ENCODE peak calls at places on chromosomes 5 and 9, in five cellular contexts. One of them, this sample, is unnamed.

GRCh38 chr9:136185596-136185995 is 19.3 kb downstream of the LHX3 start:
- DNase-seq in left colon: no peak
- DNase-seq in amniotic epithelial cell: no peak
- DNase-seq in stimulated activated CD4-positive, alpha-beta T cell treated with anti-CD3 and anti-CD28 coated beads, TNF-alpha, amount 100 ng/mL, for 48 hours: no peak
- DNase-seq in nephron progenitor cell: no peak
- DNase-seq in this sample: no peak

GRCh38 chr5:79878721-79879336 is 112.2 kb downstream of the MTX3 start:
- DNase-seq in amniotic epithelial cell: no peak
- DNase-seq in stimulated activated CD4-positive, alpha-beta T cell treated with anti-CD3 and anti-CD28 coated beads, TNF-alpha, amount 100 ng/mL, for 48 hours: peak; percentile 9
- DNase-seq in nephron progenitor cell: no peak
- DNase-seq in left colon: no peak
- DNase-seq in this sample: no peak

GRCh38 chr5:160463775-160464465 is 42.3 kb downstream of the PTTG1 start:
- DNase-seq in nephron progenitor cell: no peak
- DNase-seq in stimulated activated CD4-positive, alpha-beta T cell treated with anti-CD3 and anti-CD28 coated beads, TNF-alpha, amount 100 ng/mL, for 48 hours: no peak
- DNase-seq in amniotic epithelial cell: peak; percentile 42
- DNase-seq in left colon: no peak
- DNase-seq in this sample: no peak

GRCh38 chr5:10120934-10121333 is 128.8 kb downstream of the ATPSCKMT start:
- DNase-seq in stimulated activated CD4-positive, alpha-beta T cell treated with anti-CD3 and anti-CD28 coated beads, TNF-alpha, amount 100 ng/mL, for 48 hours: no peak
- DNase-seq in left colon: no peak
- DNase-seq in amniotic epithelial cell: no peak
- DNase-seq in nephron progenitor cell: no peak
- DNase-seq in this sample: no peak

GRCh38 chr5:171420429-171421231 is 1.2 kb downstream of the FGF18 start:
- DNase-seq in nephron progenitor cell: peak; percentile 35
- DNase-seq in stimulated activated CD4-positive, alpha-beta T cell treated with anti-CD3 and anti-CD28 coated beads, TNF-alpha, amount 100 ng/mL, for 48 hours: no peak
- DNase-seq in amniotic epithelial cell: peak; percentile 78
- DNase-seq in left colon: peak; percentile 66
- DNase-seq in this sample: peak; percentile 90

GRCh38 chr5:142015781-142016533 is 3.1 kb upstream of the GNPDA1 start:
- DNase-seq in amniotic epithelial cell: peak; percentile 47
- DNase-seq in left colon: no peak
- DNase-seq in stimulated activated CD4-positive, alpha-beta T cell treated with anti-CD3 and anti-CD28 coated beads, TNF-alpha, amount 100 ng/mL, for 48 hours: no peak
- DNase-seq in nephron progenitor cell: no peak
- DNase-seq in this sample: no peak

GRCh38 chr9:74985041-74985440 is 32.3 kb upstream of the C9orf40 start:
- DNase-seq in stimulated activated CD4-positive, alpha-beta T cell treated with anti-CD3 and anti-CD28 coated beads, TNF-alpha, amount 100 ng/mL, for 48 hours: no peak
- DNase-seq in nephron progenitor cell: no peak
- DNase-seq in left colon: no peak
- DNase-seq in amniotic epithelial cell: no peak
- DNase-seq in this sample: no peak

GRCh38 chr5:68320094-68320986 is 104.8 kb downstream of the PIK3R1 start:
- DNase-seq in amniotic epithelial cell: no peak
- DNase-seq in nephron progenitor cell: no peak
- DNase-seq in left colon: peak; percentile 46
- DNase-seq in stimulated activated CD4-positive, alpha-beta T cell treated with anti-CD3 and anti-CD28 coated beads, TNF-alpha, amount 100 ng/mL, for 48 hours: no peak
- DNase-seq in this sample: no peak

GRCh38 chr5:561408-561807 is 37.2 kb upstream of the SLC9A3 start:
- DNase-seq in stimulated activated CD4-positive, alpha-beta T cell treated with anti-CD3 and anti-CD28 coated beads, TNF-alpha, amount 100 ng/mL, for 48 hours: no peak
- DNase-seq in amniotic epithelial cell: no peak
- DNase-seq in left colon: no peak
- DNase-seq in nephron progenitor cell: no peak
- DNase-seq in this sample: no peak

GRCh38 chr5:141872496-141873356 is 5.5 kb downstream of the PCDH1 start:
- DNase-seq in amniotic epithelial cell: peak; percentile 33
- DNase-seq in nephron progenitor cell: no peak
- DNase-seq in stimulated activated CD4-positive, alpha-beta T cell treated with anti-CD3 and anti-CD28 coated beads, TNF-alpha, amount 100 ng/mL, for 48 hours: no peak
- DNase-seq in left colon: no peak
- DNase-seq in this sample: peak; percentile 4

GRCh38 chr5:30572279-30572678 is 621.2 kb upstream of the CDH6 start:
- DNase-seq in stimulated activated CD4-positive, alpha-beta T cell treated with anti-CD3 and anti-CD28 coated beads, TNF-alpha, amount 100 ng/mL, for 48 hours: no peak
- DNase-seq in amniotic epithelial cell: peak; percentile 4
- DNase-seq in left colon: no peak
- DNase-seq in nephron progenitor cell: no peak
- DNase-seq in this sample: no peak

GRCh38 chr5:88190106-88190834 is 78.4 kb downstream of the TMEM161B start:
- DNase-seq in stimulated activated CD4-positive, alpha-beta T cell treated with anti-CD3 and anti-CD28 coated beads, TNF-alpha, amount 100 ng/mL, for 48 hours: no peak
- DNase-seq in amniotic epithelial cell: no peak
- DNase-seq in left colon: no peak
- DNase-seq in nephron progenitor cell: no peak
- DNase-seq in this sample: no peak

GRCh38 chr9:129885018-129885669 is 49.9 kb downstream of the USP20 start:
- DNase-seq in left colon: peak; percentile 76
- DNase-seq in amniotic epithelial cell: no peak
- DNase-seq in stimulated activated CD4-positive, alpha-beta T cell treated with anti-CD3 and anti-CD28 coated beads, TNF-alpha, amount 100 ng/mL, for 48 hours: no peak
- DNase-seq in nephron progenitor cell: no peak
- DNase-seq in this sample: no peak

GRCh38 chr9:131382850-131383729 is 10.8 kb upstream of the PRRC2B start:
- DNase-seq in left colon: no peak
- DNase-seq in amniotic epithelial cell: peak; percentile 84
- DNase-seq in stimulated activated CD4-positive, alpha-beta T cell treated with anti-CD3 and anti-CD28 coated beads, TNF-alpha, amount 100 ng/mL, for 48 hours: no peak
- DNase-seq in nephron progenitor cell: peak; percentile 56
- DNase-seq in this sample: peak; percentile 46

GRCh38 chr9:19965336-19965735 is 176.5 kb upstream of the SLC24A2 start:
- DNase-seq in amniotic epithelial cell: peak; percentile 35
- DNase-seq in nephron progenitor cell: no peak
- DNase-seq in stimulated activated CD4-positive, alpha-beta T cell treated with anti-CD3 and anti-CD28 coated beads, TNF-alpha, amount 100 ng/mL, for 48 hours: no peak
- DNase-seq in left colon: no peak
- DNase-seq in this sample: no peak

GRCh38 chr5:14250778-14251711 is 107.9 kb downstream of the TRIO start:
- DNase-seq in stimulated activated CD4-positive, alpha-beta T cell treated with anti-CD3 and anti-CD28 coated beads, TNF-alpha, amount 100 ng/mL, for 48 hours: no peak
- DNase-seq in amniotic epithelial cell: no peak
- DNase-seq in left colon: no peak
- DNase-seq in nephron progenitor cell: no peak
- DNase-seq in this sample: no peak

GRCh38 chr5:116355819-116356601 is 218.6 kb downstream of the SEMA6A start:
- DNase-seq in stimulated activated CD4-positive, alpha-beta T cell treated with anti-CD3 and anti-CD28 coated beads, TNF-alpha, amount 100 ng/mL, for 48 hours: no peak
- DNase-seq in amniotic epithelial cell: no peak
- DNase-seq in left colon: no peak
- DNase-seq in nephron progenitor cell: no peak
- DNase-seq in this sample: no peak

GRCh38 chr5:177290816-177291596 is 12.5 kb downstream of the RAB24 start:
- DNase-seq in left colon: no peak
- DNase-seq in stimulated activated CD4-positive, alpha-beta T cell treated with anti-CD3 and anti-CD28 coated beads, TNF-alpha, amount 100 ng/mL, for 48 hours: no peak
- DNase-seq in amniotic epithelial cell: no peak
- DNase-seq in nephron progenitor cell: no peak
- DNase-seq in this sample: no peak

GRCh38 chr9:103942652-103943051 is 151.5 kb upstream of the SMC2 start:
- DNase-seq in amniotic epithelial cell: no peak
- DNase-seq in nephron progenitor cell: no peak
- DNase-seq in left colon: peak; percentile 4
- DNase-seq in stimulated activated CD4-positive, alpha-beta T cell treated with anti-CD3 and anti-CD28 coated beads, TNF-alpha, amount 100 ng/mL, for 48 hours: no peak
- DNase-seq in this sample: no peak

GRCh38 chr9:19161257-19162025 is 34.1 kb upstream of the PLIN2 start:
- DNase-seq in left colon: no peak
- DNase-seq in stimulated activated CD4-positive, alpha-beta T cell treated with anti-CD3 and anti-CD28 coated beads, TNF-alpha, amount 100 ng/mL, for 48 hours: no peak
- DNase-seq in amniotic epithelial cell: peak; percentile 100
- DNase-seq in nephron progenitor cell: no peak
- DNase-seq in this sample: no peak

GRCh38 chr9:127194881-127195713 is 69.5 kb upstream of the GARNL3 start:
- DNase-seq in nephron progenitor cell: no peak
- DNase-seq in left colon: no peak
- DNase-seq in amniotic epithelial cell: no peak
- DNase-seq in stimulated activated CD4-positive, alpha-beta T cell treated with anti-CD3 and anti-CD28 coated beads, TNF-alpha, amount 100 ng/mL, for 48 hours: no peak
- DNase-seq in this sample: peak; percentile 9

GRCh38 chr5:79436224-79436623 is 77.7 kb downstream of the HOMER1 start:
- DNase-seq in left colon: no peak
- DNase-seq in amniotic epithelial cell: peak; percentile 90
- DNase-seq in stimulated activated CD4-positive, alpha-beta T cell treated with anti-CD3 and anti-CD28 coated beads, TNF-alpha, amount 100 ng/mL, for 48 hours: no peak
- DNase-seq in nephron progenitor cell: no peak
- DNase-seq in this sample: no peak

GRCh38 chr9:84296146-84296843 is 44.3 kb downstream of the SLC28A3 start:
- DNase-seq in amniotic epithelial cell: peak; percentile 72
- DNase-seq in stimulated activated CD4-positive, alpha-beta T cell treated with anti-CD3 and anti-CD28 coated beads, TNF-alpha, amount 100 ng/mL, for 48 hours: peak; percentile 15
- DNase-seq in nephron progenitor cell: no peak
- DNase-seq in left colon: peak; percentile 12
- DNase-seq in this sample: no peak

GRCh38 chr9:85630676-85631075 is 111.1 kb downstream of the AGTPBP1 start:
- DNase-seq in stimulated activated CD4-positive, alpha-beta T cell treated with anti-CD3 and anti-CD28 coated beads, TNF-alpha, amount 100 ng/mL, for 48 hours: no peak
- DNase-seq in amniotic epithelial cell: no peak
- DNase-seq in nephron progenitor cell: no peak
- DNase-seq in left colon: no peak
- DNase-seq in this sample: no peak

GRCh38 chr9:4298255-4299005 is 1.4 kb downstream of the GLIS3 start:
- DNase-seq in amniotic epithelial cell: no peak
- DNase-seq in nephron progenitor cell: peak; percentile 29
- DNase-seq in left colon: peak; percentile 62
- DNase-seq in stimulated activated CD4-positive, alpha-beta T cell treated with anti-CD3 and anti-CD28 coated beads, TNF-alpha, amount 100 ng/mL, for 48 hours: peak; percentile 8
- DNase-seq in this sample: peak; percentile 26

GRCh38 chr9:6843742-6844141 is 86.0 kb downstream of the KDM4C start:
- DNase-seq in amniotic epithelial cell: no peak
- DNase-seq in nephron progenitor cell: no peak
- DNase-seq in stimulated activated CD4-positive, alpha-beta T cell treated with anti-CD3 and anti-CD28 coated beads, TNF-alpha, amount 100 ng/mL, for 48 hours: no peak
- DNase-seq in left colon: no peak
- DNase-seq in this sample: no peak

GRCh38 chr5:141041427-141041785 is 9.8 kb upstream of the PCDHB1 start:
- DNase-seq in amniotic epithelial cell: no peak
- DNase-seq in nephron progenitor cell: no peak
- DNase-seq in stimulated activated CD4-positive, alpha-beta T cell treated with anti-CD3 and anti-CD28 coated beads, TNF-alpha, amount 100 ng/mL, for 48 hours: no peak
- DNase-seq in left colon: no peak
- DNase-seq in this sample: no peak

GRCh38 chr5:138018844-138019243 is 14.0 kb downstream of the FAM13B start:
- DNase-seq in amniotic epithelial cell: peak; percentile 54
- DNase-seq in nephron progenitor cell: no peak
- DNase-seq in left colon: no peak
- DNase-seq in stimulated activated CD4-positive, alpha-beta T cell treated with anti-CD3 and anti-CD28 coated beads, TNF-alpha, amount 100 ng/mL, for 48 hours: no peak
- DNase-seq in this sample: no peak

GRCh38 chr5:143001764-143002351 is 231.7 kb downstream of the ARHGAP26 start:
- DNase-seq in amniotic epithelial cell: peak; percentile 53
- DNase-seq in left colon: peak; percentile 14
- DNase-seq in stimulated activated CD4-positive, alpha-beta T cell treated with anti-CD3 and anti-CD28 coated beads, TNF-alpha, amount 100 ng/mL, for 48 hours: no peak
- DNase-seq in nephron progenitor cell: no peak
- DNase-seq in this sample: no peak

GRCh38 chr5:107470007-107470582 is 200.6 kb downstream of the EFNA5 start:
- DNase-seq in nephron progenitor cell: no peak
- DNase-seq in left colon: no peak
- DNase-seq in amniotic epithelial cell: no peak
- DNase-seq in stimulated activated CD4-positive, alpha-beta T cell treated with anti-CD3 and anti-CD28 coated beads, TNF-alpha, amount 100 ng/mL, for 48 hours: no peak
- DNase-seq in this sample: no peak

GRCh38 chr9:123408313-123409266 is 52.6 kb downstream of the CRB2 start:
- DNase-seq in nephron progenitor cell: no peak
- DNase-seq in amniotic epithelial cell: no peak
- DNase-seq in left colon: no peak
- DNase-seq in stimulated activated CD4-positive, alpha-beta T cell treated with anti-CD3 and anti-CD28 coated beads, TNF-alpha, amount 100 ng/mL, for 48 hours: no peak
- DNase-seq in this sample: no peak

GRCh38 chr9:110078626-110079025 is 129.3 kb downstream of the C9orf152 start:
- DNase-seq in amniotic epithelial cell: no peak
- DNase-seq in stimulated activated CD4-positive, alpha-beta T cell treated with anti-CD3 and anti-CD28 coated beads, TNF-alpha, amount 100 ng/mL, for 48 hours: no peak
- DNase-seq in left colon: no peak
- DNase-seq in nephron progenitor cell: no peak
- DNase-seq in this sample: no peak

GRCh38 chr5:17282283-17283120 is 65.1 kb downstream of the BASP1 start:
- DNase-seq in amniotic epithelial cell: no peak
- DNase-seq in left colon: no peak
- DNase-seq in stimulated activated CD4-positive, alpha-beta T cell treated with anti-CD3 and anti-CD28 coated beads, TNF-alpha, amount 100 ng/mL, for 48 hours: no peak
- DNase-seq in nephron progenitor cell: no peak
- DNase-seq in this sample: no peak

GRCh38 chr9:20262611-20263010 is 359.7 kb downstream of the MLLT3 start:
- DNase-seq in amniotic epithelial cell: no peak
- DNase-seq in stimulated activated CD4-positive, alpha-beta T cell treated with anti-CD3 and anti-CD28 coated beads, TNF-alpha, amount 100 ng/mL, for 48 hours: no peak
- DNase-seq in left colon: no peak
- DNase-seq in nephron progenitor cell: no peak
- DNase-seq in this sample: no peak

GRCh38 chr5:60102961-60103683 is 209.6 kb upstream of the PDE4D start:
- DNase-seq in stimulated activated CD4-positive, alpha-beta T cell treated with anti-CD3 and anti-CD28 coated beads, TNF-alpha, amount 100 ng/mL, for 48 hours: no peak
- DNase-seq in amniotic epithelial cell: peak; percentile 64
- DNase-seq in nephron progenitor cell: no peak
- DNase-seq in left colon: no peak
- DNase-seq in this sample: no peak

GRCh38 chr9:126666155-126666803 is 52.6 kb downstream of the LMX1B start:
- DNase-seq in nephron progenitor cell: no peak
- DNase-seq in left colon: no peak
- DNase-seq in stimulated activated CD4-positive, alpha-beta T cell treated with anti-CD3 and anti-CD28 coated beads, TNF-alpha, amount 100 ng/mL, for 48 hours: no peak
- DNase-seq in amniotic epithelial cell: no peak
- DNase-seq in this sample: no peak

GRCh38 chr9:5651246-5651645 is 22.3 kb downstream of the RIC1 start:
- DNase-seq in stimulated activated CD4-positive, alpha-beta T cell treated with anti-CD3 and anti-CD28 coated beads, TNF-alpha, amount 100 ng/mL, for 48 hours: no peak
- DNase-seq in amniotic epithelial cell: peak; percentile 54
- DNase-seq in left colon: no peak
- DNase-seq in nephron progenitor cell: no peak
- DNase-seq in this sample: no peak